ENCODE peak calls at places on chromosomes 6 and 20, in six cellular contexts. H is GM12892, C is GM12878, W is SK-N-SH, X is HepG2, A is K562. N is an unnamed sample.

GRCh38 chr6:158056804-158057203 is 75.1 kb downstream of the SYNJ2 start:
- DNase-seq in H (no peak), C (no peak), W (no peak), X (no peak), A (no peak), N (no peak)

GRCh38 chr20:37676440-37676839 is 17.4 kb upstream of the CTNNBL1 start:
- DNase-seq in H (no peak), C (no peak), W (no peak), X (no peak), A (no peak), N (no peak)

GRCh38 chr20:47278907-47279348 is 77.6 kb downstream of the ZMYND8 start:
- DNase-seq in H (no peak), C (no peak), W (no peak), X (no peak), A (peak), N (no peak)

GRCh38 chr20:62436692-62437091 is 9.4 kb upstream of the RBBP8NL start:
- DNase-seq in H (no peak), C (no peak), W (no peak), X (no peak), A (no peak), N (no peak)

GRCh38 chr6:5004373-5005037 is 668 bp upstream of the RPP40 start:
- DNase-seq in H (no peak), C (peak), W (no peak), X (no peak), A (no peak), N (no peak)

GRCh38 chr6:47308674-47309325 is 905 bp downstream of the TNFRSF21 start:
- DNase-seq in H (peak), C (no peak), W (peak), X (no peak), A (peak), N (no peak)

GRCh38 chr6:80454661-80455365 is 348.3 kb downstream of the BCKDHB start:
- DNase-seq in H (no peak), C (no peak), W (no peak), X (no peak), A (no peak), N (no peak)

GRCh38 chr6:130293800-130294199 is 71.0 kb upstream of the SAMD3 start:
- DNase-seq in H (peak), C (peak), W (peak), X (peak), A (peak), N (peak)

GRCh38 chr6:131924881-131925474 is 26.2 kb downstream of the CCN2 start:
- DNase-seq in H (no peak), C (no peak), W (no peak), X (peak), A (no peak), N (no peak)

GRCh38 chr6:133555726-133556125 is 314.6 kb downstream of the EYA4 start:
- DNase-seq in H (no peak), C (no peak), W (no peak), X (no peak), A (no peak), N (no peak)

GRCh38 chr6:138160329-138161117 is 1.2 kb upstream of the ARFGEF3 start:
- DNase-seq in H (no peak), C (no peak), W (no peak), X (no peak), A (no peak), N (no peak)

GRCh38 chr6:63805345-63805744 is 169.7 kb downstream of the PHF3 start:
- DNase-seq in H (no peak), C (no peak), W (no peak), X (no peak), A (no peak), N (no peak)
- TF ChIP-seq TAF1 in H (no peak), C (no peak), W (no peak), X (no peak), A (no peak), N (no peak)

DNA sequence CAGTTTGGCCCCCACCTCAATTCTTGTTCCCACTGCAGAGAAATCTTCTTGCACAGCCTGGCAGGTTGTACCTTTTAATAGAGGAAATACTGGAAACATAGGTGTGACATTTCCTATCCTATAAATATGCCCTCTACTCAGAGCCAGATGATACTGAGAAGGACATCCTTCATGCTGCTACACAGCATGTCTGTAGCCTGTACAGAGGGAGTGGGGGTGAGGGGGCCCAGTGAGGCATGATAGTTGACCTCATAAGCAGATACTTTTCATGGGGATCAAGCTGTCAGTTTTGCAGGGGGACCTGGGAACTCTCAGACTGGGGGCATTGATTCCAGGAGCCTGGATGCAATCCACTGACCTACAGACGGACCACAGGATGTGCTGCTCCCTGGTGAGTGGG is 96.2 kb upstream of the TOP1 start:
- DNase-seq in H (no peak), C (no peak), W (no peak), X (no peak), A (no peak), N (no peak)
- TF ChIP-seq TAF1 in H (no peak), C (no peak), W (no peak), X (no peak), A (no peak), N (no peak)

GRCh38 chr20:32585519-32586127 is 490 bp upstream of the NOL4L start:
- DNase-seq in H (no peak), C (peak), W (no peak), X (no peak), A (no peak), N (no peak)
- TF ChIP-seq TAF1 in H (no peak), C (no peak), W (no peak), X (no peak), A (no peak), N (no peak)

GRCh38 chr6:71496018-71496800 is 207.6 kb downstream of the OGFRL1 start:
- DNase-seq in H (no peak), C (peak), W (no peak), X (no peak), A (no peak), N (peak)
- TF ChIP-seq TAF1 in H (no peak), C (no peak), W (no peak), X (no peak), A (no peak), N (no peak)

DNA sequence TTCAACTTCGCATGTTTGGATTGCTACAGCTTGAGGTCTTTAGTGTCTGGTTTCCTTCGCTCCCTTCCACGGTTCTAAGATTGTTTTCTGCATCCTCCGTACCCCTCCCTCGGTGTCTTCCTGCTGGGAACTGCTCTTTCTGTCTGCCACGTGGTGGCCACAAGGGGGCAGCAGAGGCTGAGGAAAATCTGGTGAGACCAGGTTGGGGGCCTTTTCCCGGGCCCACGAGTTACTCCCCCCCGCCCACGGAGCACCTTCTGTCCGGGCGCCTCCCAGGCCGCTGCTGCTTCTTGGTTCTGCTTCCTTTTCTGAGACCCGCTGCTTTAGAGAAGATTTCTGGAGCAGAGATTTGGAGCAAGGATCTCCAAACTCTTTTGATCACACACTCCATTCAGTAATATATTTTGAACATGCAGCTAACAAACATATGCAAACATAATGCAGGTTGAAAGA is 21.1 kb upstream of the NOTCH4 start:
- DNase-seq in H (peak), C (no peak), W (peak), X (peak), A (peak), N (peak)
- TF ChIP-seq TAF1 in H (no peak), C (no peak), W (no peak), X (no peak), A (no peak), N (no peak)

DNA sequence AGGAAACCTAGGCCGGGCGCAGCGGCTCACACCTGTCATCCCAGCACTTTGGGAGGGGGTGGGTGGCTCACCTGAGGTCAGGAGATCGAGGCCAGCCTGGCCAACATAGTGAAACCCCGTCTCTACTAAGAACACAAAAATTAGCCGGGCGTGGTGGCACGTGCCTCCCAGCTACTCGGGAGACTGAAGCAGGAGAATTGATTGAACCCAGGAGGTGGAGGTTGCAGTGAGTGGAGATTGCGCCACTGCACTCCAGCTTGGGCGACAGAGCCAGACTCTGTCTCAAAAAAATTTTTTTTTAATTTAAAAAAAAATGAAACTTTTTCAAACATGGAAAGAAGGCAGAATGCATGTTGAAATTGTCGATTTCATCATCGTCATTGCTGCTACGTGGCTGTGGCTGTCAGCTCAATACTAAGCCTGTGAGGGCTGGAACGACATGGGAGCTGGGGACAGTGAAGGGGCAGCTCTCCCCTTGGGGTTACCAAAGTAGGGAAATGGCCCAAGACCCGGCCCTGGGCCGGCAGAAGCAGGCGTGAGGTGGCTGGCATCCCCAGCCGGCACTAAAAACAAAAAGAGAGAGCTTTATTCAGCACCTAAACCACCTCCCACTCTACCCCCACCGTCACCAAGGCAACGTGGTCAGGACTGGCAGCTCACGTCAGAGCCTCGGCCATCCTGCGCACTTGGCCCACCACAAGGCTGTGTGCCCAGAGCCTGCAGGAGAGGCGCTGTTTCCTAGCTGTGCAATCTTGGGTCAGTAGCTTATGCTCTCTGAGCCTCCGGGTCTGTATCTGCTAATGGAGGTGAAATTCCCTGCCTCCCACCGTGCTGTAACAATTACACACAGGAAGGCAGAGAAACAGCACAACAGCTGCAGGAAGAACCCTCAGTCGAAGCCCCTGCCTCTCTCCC is 30.8 kb downstream of the AGPAT4 start:
- DNase-seq in H (no peak), C (no peak), W (no peak), X (no peak), A (no peak), N (no peak)
- TF ChIP-seq TAF1 in H (no peak), C (no peak), W (no peak), X (no peak), A (no peak), N (no peak)

GRCh38 chr20:30281584-30282197 is 975.8 kb upstream of the DEFB115 start:
- DNase-seq in H (no peak), C (no peak), W (no peak), X (no peak), A (no peak), N (no peak)

GRCh38 chr20:30284533-30284932 is 972.9 kb upstream of the DEFB115 start:
- DNase-seq in H (no peak), C (no peak), W (peak), X (no peak), A (no peak), N (no peak)

DNA sequence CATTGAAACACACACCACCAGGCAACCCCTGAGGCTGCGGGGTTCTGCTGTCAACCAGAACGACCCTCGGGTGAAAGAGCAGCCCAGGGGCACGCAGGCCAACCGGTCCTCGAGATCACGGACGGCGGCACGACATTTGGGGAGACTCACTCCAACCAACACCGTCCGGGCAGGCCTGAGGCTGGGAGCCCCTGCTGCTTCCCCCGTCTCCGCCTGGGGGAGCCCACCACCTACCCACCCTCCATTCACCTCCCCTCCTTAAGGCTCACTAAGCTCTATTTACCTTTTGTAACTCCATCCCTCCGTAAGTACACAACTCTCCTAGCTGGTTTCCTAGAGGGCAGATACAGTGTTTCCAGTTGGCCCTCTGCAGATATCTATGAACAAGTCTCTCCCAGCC is 971.3 kb upstream of the DEFB115 start:
- DNase-seq in H (no peak), C (no peak), W (no peak), X (peak), A (peak), N (no peak)
- TF ChIP-seq TAF1 in H (no peak), C (no peak), W (no peak), X (no peak), A (no peak), N (no peak)

DNA sequence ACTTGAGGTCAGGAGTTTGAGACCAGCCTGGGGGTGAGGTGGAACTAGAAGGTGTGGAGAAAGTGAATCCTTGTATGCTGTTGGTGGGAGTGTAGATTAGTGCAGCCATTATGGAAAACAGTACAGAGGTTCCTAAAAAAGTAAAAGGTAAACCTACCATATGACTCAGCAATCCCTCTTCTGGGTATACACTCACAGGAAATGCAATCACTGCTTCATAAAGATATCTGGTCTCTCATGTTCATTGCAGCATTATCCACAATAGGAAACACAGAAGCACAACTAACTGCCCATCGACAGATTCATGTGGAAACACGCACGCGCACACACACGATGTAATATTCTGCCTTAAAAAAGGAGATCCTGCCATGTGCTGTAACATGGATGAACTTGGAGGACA is 66.7 kb downstream of the CDC5L start:
- DNase-seq in H (no peak), C (no peak), W (no peak), X (no peak), A (no peak), N (no peak)
- TF ChIP-seq TAF1 in H (no peak), C (no peak), W (no peak), X (no peak), A (no peak), N (no peak)

GRCh38 chr6:42112351-42112750 is 30.1 kb downstream of the C6orf132 start:
- DNase-seq in H (no peak), C (no peak), W (no peak), X (no peak), A (no peak), N (no peak)

GRCh38 chr6:42117843-42118161 is 24.6 kb downstream of the C6orf132 start:
- DNase-seq in H (no peak), C (no peak), W (no peak), X (no peak), A (no peak), N (no peak)

GRCh38 chr6:42110683-42111082 is 31.7 kb downstream of the C6orf132 start:
- DNase-seq in H (no peak), C (no peak), W (no peak), X (peak), A (no peak), N (no peak)

GRCh38 chr6:42118162-42119001 is 24.0 kb downstream of the C6orf132 start:
- DNase-seq in H (no peak), C (no peak), W (peak), X (peak), A (no peak), N (no peak)

DNA sequence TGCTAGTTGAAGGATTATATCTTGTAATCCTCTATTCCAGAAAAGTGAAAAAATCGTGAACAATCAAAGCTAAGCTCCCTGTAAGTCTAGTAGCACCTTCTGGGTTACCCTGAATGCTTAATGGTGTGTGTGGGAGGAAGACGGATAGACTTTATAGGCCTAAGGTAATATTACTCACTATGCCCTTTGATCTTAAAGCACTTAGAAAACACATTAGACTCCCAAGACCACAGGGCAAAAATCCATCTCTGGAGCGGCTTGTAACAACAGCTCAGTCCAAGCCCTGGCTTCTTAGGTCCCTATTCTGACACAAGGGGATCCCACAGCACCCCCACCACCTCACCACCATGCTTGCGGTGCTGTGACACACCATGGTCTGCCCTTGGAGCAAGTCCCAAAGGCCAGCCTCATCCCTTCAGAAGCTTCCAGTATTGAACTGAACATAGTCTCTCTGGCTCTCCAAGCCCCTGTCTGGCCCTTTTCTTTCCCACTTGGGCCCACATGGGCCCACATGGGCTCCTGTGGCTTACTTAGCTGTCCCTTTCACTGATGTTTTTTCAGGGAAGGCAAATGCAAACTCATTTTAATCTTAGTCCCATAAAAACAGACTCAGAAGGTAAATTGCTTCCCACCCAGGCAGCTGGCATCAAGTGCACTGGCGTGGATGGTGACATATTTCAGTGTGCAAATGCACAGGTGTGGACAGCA is 28.3 kb downstream of the C6orf132 start:
- DNase-seq in H (no peak), C (no peak), W (no peak), X (peak), A (no peak), N (no peak)
- TF ChIP-seq TAF1 in H (no peak), C (no peak), W (no peak), X (no peak), A (no peak), N (no peak)

DNA sequence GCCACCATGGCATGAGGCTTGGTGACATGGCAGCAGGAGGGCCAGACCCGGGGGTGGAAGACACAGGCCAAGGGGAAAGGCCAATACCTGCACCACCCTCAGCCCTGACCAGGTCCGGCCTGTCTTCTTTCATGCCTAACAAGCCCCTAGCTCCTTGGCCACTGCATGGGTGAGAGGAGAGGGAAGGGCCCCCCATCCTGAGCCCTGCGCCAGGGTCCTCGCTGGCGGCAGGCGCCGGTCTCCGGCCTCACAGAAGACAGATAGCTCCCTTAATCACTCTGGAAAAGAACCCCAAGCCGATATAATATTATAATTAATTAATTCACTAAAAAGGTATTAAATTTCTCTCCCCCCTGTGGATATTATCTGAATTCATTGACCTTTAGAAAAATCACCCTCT is 41.4 kb downstream of the MDFI start:
- DNase-seq in H (no peak), C (no peak), W (no peak), X (no peak), A (no peak), N (no peak)
- TF ChIP-seq TAF1 in H (no peak), C (no peak), W (no peak), X (no peak), A (no peak), N (no peak)